ENCODE peak calls at places on chromosomes 2 and 18, in eight cellular contexts. X is fibroblast of lung, H is mesendoderm, U is neural progenitor cell, S is H9, V is GM23338, Y is mammary epithelial cell, D is PC-9. W is an unnamed sample.

GRCh38 chr2:66587216-66587615 is 152.3 kb downstream of the MEIS1 start:
- DNase-seq in D (peak; percentile 30), X (no peak), S (peak; percentile 82), Y (peak; percentile 15), V (peak; percentile 85), U (peak; percentile 63), H (peak; percentile 79), W (peak; percentile 63)

GRCh38 chr2:12126325-12126724 is 379.9 kb downstream of the LPIN1 start:
- DNase-seq in X (peak; percentile 19), U (no peak), Y (no peak), D (no peak), V (peak; percentile 6), H (no peak), S (no peak), W (no peak)

GRCh38 chr2:190530211-190530639 is 4.3 kb downstream of the NEMP2 start:
- DNase-seq in S (no peak), Y (peak; percentile 26), H (no peak), D (no peak), V (no peak), X (peak; percentile 31), U (no peak), W (peak; percentile 37)

GRCh38 chr2:232652505-232652851 is 19.1 kb downstream of the EFHD1 start:
- DNase-seq in H (peak; percentile 61), D (no peak), U (peak; percentile 51), V (no peak), S (no peak), X (no peak), Y (no peak), W (no peak)

GRCh38 chr2:58237741-58238140 is 3.4 kb downstream of the FANCL start:
- DNase-seq in X (no peak), U (peak; percentile 25), Y (no peak), H (peak; percentile 68), S (no peak), V (peak; percentile 32), D (no peak), W (no peak)

GRCh38 chr2:135800513-135801460 is 36.2 kb downstream of the LCT start:
- DNase-seq in V (no peak), Y (no peak), U (no peak), X (no peak), D (no peak), H (no peak), S (no peak), W (no peak)

GRCh38 chr2:68776124-68776523 is 41.5 kb downstream of the ARHGAP25 start:
- DNase-seq in V (no peak), U (no peak), S (no peak), Y (no peak), H (no peak), D (no peak), X (no peak), W (no peak)

GRCh38 chr18:44548291-44549221 is 132.1 kb upstream of the SETBP1 start:
- DNase-seq in V (no peak), U (no peak), D (no peak), Y (peak; percentile 21), X (peak; percentile 41), H (no peak), S (no peak), W (no peak)

GRCh38 chr2:184765048-184765881 is 166.9 kb downstream of the ZNF804A start:
- DNase-seq in U (peak; percentile 60), Y (no peak), X (no peak), D (no peak), S (no peak), H (no peak), V (peak; percentile 3), W (no peak)

GRCh38 chr18:5584751-5585417 is 41.1 kb upstream of the EPB41L3 start:
- DNase-seq in D (no peak), S (no peak), U (no peak), V (no peak), H (peak; percentile 19), Y (peak; percentile 36), X (peak; percentile 34), W (no peak)

GRCh38 chr2:147382322-147382948 is 462.4 kb upstream of the ACVR2A start:
- DNase-seq in S (no peak), Y (peak; percentile 97), H (no peak), X (no peak), V (no peak), U (no peak), D (no peak), W (no peak)

DNA sequence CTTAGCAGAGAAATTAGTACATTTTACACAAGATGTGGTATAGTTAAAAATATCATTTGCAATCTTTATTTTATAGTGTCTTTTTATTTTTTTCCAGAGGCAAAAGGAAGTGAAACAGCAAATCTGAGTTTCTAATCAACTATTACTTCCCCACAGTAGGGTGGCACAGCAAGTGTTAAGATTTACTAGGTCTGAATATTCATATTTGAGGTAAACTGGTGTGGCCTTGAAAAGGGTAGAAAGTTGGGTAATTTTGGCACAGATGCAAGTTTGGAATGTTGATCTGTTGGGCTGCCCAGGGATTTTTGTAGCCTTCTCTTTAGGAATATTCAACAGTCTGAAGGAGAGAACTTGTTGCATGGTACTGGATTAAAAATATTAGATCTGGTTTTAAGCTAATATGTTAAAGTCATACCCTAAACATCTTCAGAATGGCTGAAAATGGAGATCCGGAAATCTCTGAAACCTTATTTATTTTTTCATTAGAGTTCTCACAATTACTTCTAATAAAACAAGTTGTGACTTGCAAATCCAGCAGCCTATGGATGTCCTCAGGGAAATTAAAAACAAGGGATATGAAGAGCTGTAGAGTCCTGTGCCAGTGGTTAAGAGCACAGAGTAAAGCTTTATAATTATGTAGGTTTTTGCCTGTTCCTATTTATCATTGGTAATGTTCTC is 10.8 kb downstream of the TANK start:
- DNase-seq in H (no peak), V (no peak), D (no peak), Y (peak; percentile 62), X (peak; percentile 8), S (no peak), U (no peak), W (no peak)
- H3K4me1 ChIP-seq in H (peaks cover 6% of the 10 kb centered on the region), V (peaks cover 11% of the 10 kb centered on the region), D (peaks cover 7% of the 10 kb centered on the region), Y (peaks cover 35% of the 10 kb centered on the region), X (peaks cover 4% of the 10 kb centered on the region), S (no peaks in the 10 kb centered on the region), U (no peaks in the 10 kb centered on the region), W (no peaks in the 10 kb centered on the region)

DNA sequence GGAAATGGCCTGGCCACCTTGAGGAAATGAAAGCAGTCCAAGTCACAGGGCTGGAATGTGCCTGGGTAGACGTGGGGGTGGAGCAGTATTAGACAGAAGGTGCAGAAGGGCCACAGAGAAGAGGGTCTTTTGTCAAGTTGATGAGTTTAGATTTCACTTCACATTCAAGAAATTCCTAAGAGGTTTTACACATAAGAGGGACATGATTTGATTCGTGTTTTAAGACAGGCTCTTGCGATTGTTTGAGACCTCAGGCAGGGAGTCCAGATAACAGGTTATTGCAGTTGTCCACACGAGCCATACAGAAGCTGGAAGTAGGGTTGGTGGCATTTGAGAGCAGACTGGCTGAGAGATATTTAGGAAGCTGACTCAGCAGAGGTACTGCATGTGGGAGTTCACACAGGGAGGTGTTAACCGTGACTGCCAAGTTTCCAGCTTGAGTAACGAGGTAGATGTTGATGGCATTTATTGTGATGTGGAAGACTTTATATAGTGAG is 64.6 kb downstream of the NEB start:
- DNase-seq in Y (peak; percentile 1), X (no peak), D (no peak), S (no peak), U (peak; percentile 5), H (peak; percentile 54), V (peak; percentile 43), W (no peak)
- H3K4me2 ChIP-seq in Y (no peak overlapping the region), X (no peak overlapping the region), D (no peak overlapping the region), S (no peak overlapping the region), U (no peak overlapping the region), H (no peak overlapping the region), V (peak overlapping the region; percentile 19), W (no peak overlapping the region)

GRCh38 chr2:20593072-20594034 is 57.5 kb downstream of the HS1BP3 start:
- DNase-seq in V (no peak), H (no peak), U (no peak), D (peak; percentile 85), X (peak; percentile 98), S (no peak), Y (peak; percentile 89), W (peak; percentile 90)
- H3K4me1 ChIP-seq in V (no peaks in the 10 kb centered on the region), H (peaks cover 5% of the 10 kb centered on the region), U (peaks cover 23% of the 10 kb centered on the region), D (peaks cover 87% of the 10 kb centered on the region), X (peaks cover 61% of the 10 kb centered on the region), S (no peaks in the 10 kb centered on the region), Y (peaks cover 36% of the 10 kb centered on the region), W (peaks cover 57% of the 10 kb centered on the region)

GRCh38 chr2:30664761-30665358 is 142.4 kb downstream of the CAPN13 start:
- DNase-seq in V (no peak), Y (peak; percentile 94), S (peak; percentile 15), X (peak; percentile 95), D (peak; percentile 69), U (no peak), H (peak; percentile 74), W (peak; percentile 59)
- H3K4me2 ChIP-seq in V (no peak overlapping the region), Y (peak overlapping the region; percentile 21), S (no peak overlapping the region), X (peak overlapping the region; percentile 42), D (peak overlapping the region; percentile 35), U (no peak overlapping the region), H (no peak overlapping the region), W (no peak overlapping the region)

DNA sequence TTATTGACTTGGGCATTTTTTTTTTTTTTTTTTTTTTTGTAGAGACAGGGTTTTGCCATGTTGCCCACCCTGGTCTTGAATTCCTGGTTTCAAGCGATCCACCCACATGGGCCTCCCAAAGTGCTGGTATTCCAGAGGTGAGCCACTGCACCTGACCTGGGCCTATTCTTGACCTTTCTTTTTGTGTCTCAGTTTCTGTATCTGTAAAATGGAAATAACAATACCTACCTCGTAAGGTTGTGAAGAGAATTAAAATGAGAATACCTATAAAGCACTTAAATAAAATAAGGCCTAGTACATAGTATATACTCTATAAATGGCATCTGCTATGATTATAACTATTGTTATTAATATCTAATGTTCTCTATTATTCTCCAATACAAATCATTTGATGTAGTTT is 15.7 kb downstream of the MAP4K3 start:
- DNase-seq in U (no peak), X (no peak), Y (no peak), S (no peak), D (no peak), H (no peak), V (no peak), W (no peak)
- H3K4me1 ChIP-seq in U (no peaks in the 10 kb centered on the region), X (peaks cover 13% of the 10 kb centered on the region), Y (no peaks in the 10 kb centered on the region), S (peaks cover 10% of the 10 kb centered on the region), D (peaks cover 8% of the 10 kb centered on the region), H (peaks cover 3% of the 10 kb centered on the region), V (peaks cover 69% of the 10 kb centered on the region), W (no peaks in the 10 kb centered on the region)

DNA sequence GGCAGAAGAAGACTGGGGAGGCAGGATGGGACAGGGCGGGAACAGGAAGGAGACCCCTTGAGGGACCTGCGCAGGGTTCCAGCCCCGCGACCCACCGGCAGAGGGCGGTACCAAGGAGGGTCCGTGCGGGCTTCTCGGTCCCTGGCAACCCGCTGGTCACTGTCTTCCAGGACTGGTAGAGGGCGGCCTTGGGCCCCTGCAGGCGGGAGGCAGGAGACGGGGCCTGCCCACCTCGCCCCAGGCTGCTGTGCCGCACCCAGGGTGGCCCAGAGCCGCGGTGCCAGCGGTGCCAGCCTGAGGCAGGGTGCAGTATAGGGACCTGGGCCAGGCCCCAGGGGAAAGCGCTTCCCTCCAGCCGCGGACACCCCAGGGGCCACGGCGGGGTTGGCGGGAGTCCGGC is 34.5 kb downstream of the NEURL3 start:
- DNase-seq in U (peak; percentile 78), D (no peak), H (peak; percentile 85), S (peak; percentile 92), Y (no peak), X (peak; percentile 31), V (peak; percentile 87), W (peak; percentile 31)
- H3K4me2 ChIP-seq in U (peak overlapping the region; percentile 64), D (no peak overlapping the region), H (peak overlapping the region; percentile 44), S (no peak overlapping the region), Y (no peak overlapping the region), X (peak overlapping the region; percentile 51), V (peak overlapping the region; percentile 71), W (peak overlapping the region; percentile 72)

GRCh38 chr2:63850650-63851049 is 9.0 kb downstream of the UGP2 start:
- DNase-seq in D (no peak), Y (no peak), U (no peak), S (no peak), H (no peak), X (no peak), V (no peak), W (no peak)
- H3K4me1 ChIP-seq in D (no peaks in the 10 kb centered on the region), Y (peaks cover 8% of the 10 kb centered on the region), U (peaks cover 71% of the 10 kb centered on the region), S (peaks cover 24% of the 10 kb centered on the region), H (peaks cover 7% of the 10 kb centered on the region), X (peaks cover 8% of the 10 kb centered on the region), V (peaks cover 68% of the 10 kb centered on the region), W (peaks cover 27% of the 10 kb centered on the region)